ENCODE peak calls at places on chromosomes 11 and 22, in ten cellular contexts. O, H, B, Q, L, W, T, F, K and X are unnamed samples. For H3K4me1, the result is how much of the 10 kb centered on the place peaks cover.

GRCh38 chr11:110318638-110319404 is 22.4 kb upstream of the RDX start:
- DNase-seq in Q (no peak), B (no peak), O (no peak), H (no peak), W (no peak), T (no peak), L (no peak), F (no peak), K (no peak), X (no peak)

GRCh38 chr22:35587447-35587870 is 29.7 kb downstream of the MB start:
- DNase-seq in T (no peak), Q (peak), F (no peak), H (no peak), L (no peak), K (peak), B (peak), O (no peak), W (no peak), X (no peak)

GRCh38 chr22:49206281-49206680 is 621.4 kb downstream of the BRD1 start:
- DNase-seq in L (no peak), O (no peak), K (no peak), Q (no peak), F (peak), H (no peak), B (peak), W (no peak), T (no peak), X (no peak)

GRCh38 chr11:111570796-111571195 is 30.3 kb downstream of the LAYN start:
- DNase-seq in H (no peak), O (no peak), B (no peak), K (peak), F (no peak), T (no peak), W (no peak), Q (no peak), L (no peak), X (no peak)

GRCh38 chr11:47869548-47870393 is 21.6 kb upstream of the NUP160 start:
- DNase-seq in T (no peak), F (no peak), Q (no peak), O (no peak), H (no peak), B (no peak), W (no peak), L (no peak), K (peak), X (no peak)

GRCh38 chr11:106457727-106458126 is 380.3 kb downstream of the AASDHPPT start:
- DNase-seq in O (no peak), L (peak), Q (no peak), K (peak), F (no peak), W (no peak), H (no peak), B (no peak), T (peak), X (no peak)

GRCh38 chr11:78041843-78042455 is 18.9 kb upstream of the KCTD14 start:
- DNase-seq in Q (no peak), K (no peak), L (no peak), O (no peak), W (no peak), F (no peak), T (no peak), B (no peak), H (no peak), X (no peak)

GRCh38 chr11:11960687-11961086 is 47.7 kb downstream of the DKK3 start:
- DNase-seq in O (no peak), T (no peak), H (no peak), K (no peak), B (no peak), W (no peak), F (no peak), Q (no peak), L (no peak), X (no peak)

GRCh38 chr22:29994027-29994715 is 86.1 kb upstream of the HORMAD2 start:
- DNase-seq in Q (no peak), K (peak), L (peak), O (no peak), H (no peak), T (peak), W (no peak), B (no peak), F (no peak), X (no peak)

GRCh38 chr11:120021978-120022377 is 115.9 kb downstream of the TRIM29 start:
- DNase-seq in K (no peak), O (no peak), L (no peak), B (no peak), F (peak), T (no peak), W (no peak), Q (no peak), H (no peak), X (no peak)

GRCh38 chr11:75421035-75421602 is 11.9 kb downstream of the KLHL35 start:
- DNase-seq in Q (no peak), T (no peak), W (no peak), K (no peak), L (no peak), H (no peak), B (no peak), O (peak), F (no peak), X (no peak)
- H3K27ac ChIP-seq in Q (no peak), T (no peak), W (no peak), K (no peak), L (peak), H (no peak), B (peak), O (peak), F (no peak), X (no peak)

DNA sequence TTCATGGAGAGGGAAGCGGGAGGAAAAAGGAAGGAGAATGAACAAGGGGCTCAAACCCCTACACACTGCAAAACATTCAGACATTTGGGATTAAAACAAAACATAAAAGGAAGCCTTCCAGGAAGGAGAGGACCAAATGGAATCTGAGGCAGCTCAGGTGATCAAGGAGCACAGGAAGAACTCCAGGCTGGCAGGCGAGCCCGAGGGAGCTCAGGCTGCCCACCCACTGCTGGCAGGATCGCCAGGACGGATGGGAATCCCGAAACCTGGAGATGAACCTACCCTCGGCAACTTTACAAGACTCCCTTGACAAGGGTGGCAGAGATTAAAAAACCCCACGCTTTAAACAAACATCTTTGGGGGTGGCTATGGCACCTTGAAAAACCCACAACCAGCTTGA is 5.0 kb upstream of the PYGM start:
- DNase-seq in Q (no peak), W (no peak), H (no peak), B (no peak), T (no peak), O (no peak), F (no peak), K (no peak), L (no peak), X (no peak)
- H3K4me1 ChIP-seq in Q (under half), W (half or more), H (under half), B (half or more), T (under half), O (half or more), F (under half), K (under half), L (under half), X (half or more)

DNA sequence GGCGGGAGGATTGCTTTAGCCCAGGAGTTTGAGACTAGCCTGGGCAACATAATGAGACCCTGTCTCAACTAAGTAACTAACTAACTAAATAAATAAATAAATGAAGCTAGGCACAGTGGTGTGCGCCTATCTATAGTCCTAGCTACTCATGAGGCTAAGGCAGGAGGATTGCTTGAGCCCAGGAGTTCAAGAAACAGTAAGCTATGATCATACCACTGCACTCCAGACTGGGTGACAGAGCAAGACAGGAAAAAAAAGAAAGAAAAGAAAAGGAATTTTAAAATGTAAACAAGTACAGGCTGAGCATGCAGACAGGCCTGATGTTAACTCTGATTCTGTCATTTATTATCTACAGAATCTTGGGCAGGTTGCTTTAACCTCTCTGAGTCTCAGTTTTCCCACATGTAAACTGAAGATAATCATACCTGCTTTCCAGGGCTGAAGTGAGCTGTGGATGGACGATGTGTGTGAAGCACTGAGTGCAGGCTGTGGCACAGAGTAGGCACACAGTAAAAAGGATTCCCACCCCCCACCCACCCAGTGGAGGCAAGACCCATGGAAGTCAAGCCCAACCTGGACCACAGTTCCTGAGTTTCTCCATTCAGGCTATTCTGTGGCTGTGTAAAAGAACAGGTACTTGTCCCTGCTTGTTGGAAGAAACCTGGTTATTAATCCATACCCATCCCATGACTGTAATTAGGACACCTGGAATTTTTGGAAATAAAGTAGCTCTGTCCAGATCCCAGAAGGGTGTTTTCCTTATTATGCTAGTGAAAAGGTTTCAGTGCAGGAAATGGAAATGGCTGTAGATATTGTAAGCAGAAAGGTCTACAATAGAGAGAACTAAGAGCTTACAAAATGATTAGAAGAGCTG is 18.7 kb upstream of the SCUBE2 start:
- DNase-seq in H (no peak), L (no peak), W (no peak), K (no peak), T (no peak), Q (no peak), O (no peak), F (no peak), B (no peak), X (no peak)
- H3K27ac ChIP-seq in H (no peak), L (no peak), W (no peak), K (no peak), T (no peak), Q (no peak), O (no peak), F (no peak), B (no peak), X (no peak)

GRCh38 chr22:46075764-46076531 is 74.4 kb upstream of the PPARA start:
- DNase-seq in B (peak), Q (no peak), F (no peak), L (no peak), H (no peak), W (no peak), T (no peak), K (no peak), O (no peak), X (no peak)
- H3K4me1 ChIP-seq in B (half or more), Q (under half), F (under half), L (under half), H (under half), W (under half), T (under half), K (under half), O (under half), X (half or more)

GRCh38 chr22:31083377-31083768 is 2.3 kb downstream of the SMTN start:
- DNase-seq in W (no peak), F (no peak), H (peak), Q (no peak), O (no peak), T (no peak), K (no peak), L (no peak), B (peak), X (no peak)
- H3K27ac ChIP-seq in W (no peak), F (no peak), H (peak), Q (peak), O (no peak), T (peak), K (peak), L (no peak), B (peak), X (no peak)

GRCh38 chr11:8333431-8334401 is 70.0 kb upstream of the LMO1 start:
- DNase-seq in H (no peak), Q (no peak), O (peak), T (no peak), K (peak), B (no peak), L (no peak), F (peak), W (no peak), X (no peak)
- H3K4me1 ChIP-seq in H (under half), Q (under half), O (half or more), T (under half), K (under half), B (under half), L (under half), F (under half), W (under half), X (under half)